ENCODE peak calls at places on chromosome 10, in five cellular contexts. B, G, S, F and E are unnamed samples.

GRCh38 chr10:53697038-53697437 is 924.5 kb upstream of the MBL2 start:
- DNase-seq in B (no peak), G (no peak), S (peak; percentile 12), F (no peak), E (peak; percentile 1)

GRCh38 chr10:62734781-62735463 is 69.6 kb upstream of the ADO start:
- DNase-seq in B (no peak), G (no peak), S (no peak), F (no peak), E (no peak)

GRCh38 chr10:100043344-100043743 is 33.6 kb upstream of the DNMBP start:
- DNase-seq in B (no peak), G (no peak), S (peak; percentile 50), F (peak; percentile 45), E (no peak)

GRCh38 chr10:8051109-8051781 is 3.2 kb upstream of the GATA3 start:
- DNase-seq in B (peak; percentile 55), G (no peak), S (no peak), F (no peak), E (no peak)

GRCh38 chr10:95728535-95728934 is 27.4 kb upstream of the ENTPD1 start:
- DNase-seq in B (no peak), G (no peak), S (no peak), F (no peak), E (peak; percentile 84)

GRCh38 chr10:67072654-67073053 is 146.8 kb downstream of the LRRTM3 start:
- DNase-seq in B (no peak), G (no peak), S (no peak), F (no peak), E (no peak)

GRCh38 chr10:79380918-79381775 is 33.9 kb downstream of the PPIF start:
- DNase-seq in B (peak; percentile 63), G (no peak), S (no peak), F (no peak), E (no peak)

GRCh38 chr10:49153971-49154370 is 20.1 kb upstream of the FAM170B start:
- DNase-seq in B (peak; percentile 32), G (no peak), S (no peak), F (peak; percentile 17), E (peak; percentile 52)

GRCh38 chr10:24261627-24262026 is 52.7 kb downstream of the KIAA1217 start:
- DNase-seq in B (no peak), G (no peak), S (no peak), F (no peak), E (no peak)

GRCh38 chr10:33248638-33249037 is 85.8 kb downstream of the NRP1 start:
- DNase-seq in B (no peak), G (no peak), S (peak; percentile 89), F (peak; percentile 76), E (peak; percentile 96)

GRCh38 chr10:99799613-99800012 is 17.2 kb downstream of the ABCC2 start:
- DNase-seq in B (no peak), G (no peak), S (no peak), F (no peak), E (no peak)

GRCh38 chr10:124403548-124403947 is 15.2 kb downstream of the OAT start:
- DNase-seq in B (no peak), G (no peak), S (peak; percentile 82), F (peak; percentile 53), E (peak; percentile 95)

GRCh38 chr10:17586741-17587720 is 30.1 kb downstream of the HACD1 start:
- DNase-seq in B (no peak), G (no peak), S (no peak), F (peak; percentile 11), E (peak; percentile 52)

GRCh38 chr10:86730227-86730626 is 26.2 kb upstream of the BMPR1A start:
- DNase-seq in B (peak; percentile 79), G (no peak), S (no peak), F (peak; percentile 13), E (peak; percentile 54)

GRCh38 chr10:68870545-68871104 is 30.5 kb upstream of the DDX50 start:
- DNase-seq in B (no peak), G (no peak), S (no peak), F (peak; percentile 2), E (no peak)

GRCh38 chr10:115125505-115125904 is 32.3 kb downstream of the ATRNL1 start:
- DNase-seq in B (no peak), G (no peak), S (peak; percentile 9), F (peak; percentile 7), E (peak; percentile 15)

GRCh38 chr10:3228610-3228945 is 56.0 kb upstream of the PITRM1 start:
- DNase-seq in B (no peak), G (no peak), S (no peak), F (no peak), E (no peak)

GRCh38 chr10:49558194-49558593 is 19.3 kb upstream of the ERCC6 start:
- DNase-seq in B (no peak), G (no peak), S (no peak), F (no peak), E (peak; percentile 46)

GRCh38 chr10:132641966-132642731 is 104.6 kb downstream of the INPP5A start:
- DNase-seq in B (peak; percentile 57), G (no peak), S (no peak), F (no peak), E (no peak)

GRCh38 chr10:59958882-59959281 is 52.5 kb upstream of the CCDC6 start:
- DNase-seq in B (no peak), G (no peak), S (no peak), F (no peak), E (no peak)

GRCh38 chr10:90930971-90931841 is 10.3 kb upstream of the ANKRD1 start:
- DNase-seq in B (peak; percentile 84), G (no peak), S (peak; percentile 95), F (peak; percentile 93), E (peak; percentile 92)

GRCh38 chr10:95531041-95531809 is 29.9 kb downstream of the SORBS1 start:
- DNase-seq in B (no peak), G (no peak), S (no peak), F (no peak), E (no peak)